ENCODE peak calls at places on chromosomes 7 and 10, in five cellular contexts. L, P, J, M and W are unnamed samples.

GRCh38 chr7:152459724-152460251 is 24.0 kb upstream of the KMT2C start:
- DNase-seq in L (no peak), P (no peak), J (no peak), M (no peak), W (no peak)

GRCh38 chr10:36688717-36689116 is 436.7 kb upstream of the ANKRD30A start:
- DNase-seq in L (no peak), M (no peak), P (no peak), J (no peak), W (no peak)

GRCh38 chr7:76051840-76052239 is 3.9 kb downstream of the MDH2 start:
- DNase-seq in M (no peak), J (no peak), P (no peak), L (no peak), W (no peak)

GRCh38 chr10:95588025-95588424 is 26.9 kb upstream of the SORBS1 start:
- DNase-seq in L (no peak), J (no peak), P (no peak), M (no peak), W (no peak)

GRCh38 chr7:143929224-143929920 is 5.7 kb upstream of the OR2F2 start:
- DNase-seq in P (no peak), M (no peak), L (no peak), J (no peak), W (no peak)

GRCh38 chr7:130667593-130668257 is 823 bp downstream of the COPG2 start:
- DNase-seq in P (peak; percentile 0), L (no peak), M (no peak), J (no peak), W (no peak)

GRCh38 chr10:71362141-71362540 is 34.6 kb upstream of the CDH23 start:
- DNase-seq in P (no peak), L (no peak), J (no peak), M (peak; percentile 54), W (no peak)

GRCh38 chr10:234708-235406 is 99.6 kb downstream of the ZMYND11 start:
- DNase-seq in P (no peak), L (no peak), J (no peak), M (no peak), W (no peak)

GRCh38 chr7:150450491-150450992 is at the start of gene GIMAP8:
- DNase-seq in L (no peak), P (peak; percentile 37), J (peak; percentile 53), M (peak; percentile 92), W (no peak)

GRCh38 chr7:38798552-38799267 is 110.3 kb downstream of the VPS41 start:
- DNase-seq in P (no peak), M (no peak), J (no peak), L (no peak), W (no peak)

GRCh38 chr10:105925045-105925785 is 1239.3 kb downstream of the SORCS1 start:
- DNase-seq in P (no peak), J (no peak), L (no peak), M (no peak), W (no peak)

GRCh38 chr10:75205908-75206307 is 4.7 kb upstream of the VDAC2 start:
- DNase-seq in P (no peak), J (no peak), M (no peak), L (no peak), W (no peak)

GRCh38 chr10:75197906-75198305 is 12.7 kb upstream of the VDAC2 start:
- DNase-seq in M (no peak), P (no peak), L (no peak), J (no peak), W (peak; percentile 32)

GRCh38 chr10:75203724-75204123 is 6.9 kb upstream of the VDAC2 start:
- DNase-seq in L (no peak), P (no peak), M (no peak), J (no peak), W (no peak)

GRCh38 chr10:75202321-75203096 is 8.1 kb upstream of the VDAC2 start:
- DNase-seq in M (no peak), L (peak; percentile 75), J (no peak), P (no peak), W (no peak)

DNA sequence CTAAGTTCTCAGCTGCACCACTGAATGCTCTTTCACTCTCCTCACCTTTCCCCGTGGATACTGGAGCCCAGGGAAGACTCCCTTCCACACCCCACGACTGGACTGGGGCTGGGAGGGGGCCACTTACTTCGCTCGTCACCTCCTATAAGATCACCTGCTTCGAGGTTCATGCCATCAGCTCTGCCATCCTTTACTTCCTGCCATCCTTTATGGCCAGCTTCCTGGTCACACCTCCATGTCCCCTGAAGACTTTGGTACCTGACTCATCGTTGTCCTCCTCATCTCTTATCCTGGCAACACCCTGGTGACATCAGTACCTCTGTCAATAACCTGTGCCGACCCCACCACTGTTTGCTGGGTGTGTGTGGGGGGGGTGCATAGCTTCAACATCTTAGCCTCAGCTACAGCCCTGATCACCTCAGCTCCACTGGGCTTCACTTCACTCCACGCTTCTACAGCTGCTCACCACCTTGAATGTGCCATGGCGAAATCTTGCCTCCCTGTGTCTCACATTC is 8.7 kb upstream of the VDAC2 start:
- DNase-seq in J (no peak), P (no peak), M (no peak), L (no peak), W (no peak)
- H3K27me3 ChIP-seq in J (no peaks in the 10 kb centered on the region), P (no peaks in the 10 kb centered on the region), M (no peaks in the 10 kb centered on the region), L (no peaks in the 10 kb centered on the region), W (no peaks in the 10 kb centered on the region)

GRCh38 chr7:45119550-45119949 is 8.1 kb upstream of the TBRG4 start:
- DNase-seq in P (no peak), J (no peak), L (no peak), M (no peak), W (no peak)
- H3K27me3 ChIP-seq in P (no peaks in the 10 kb centered on the region), J (no peaks in the 10 kb centered on the region), L (no peaks in the 10 kb centered on the region), M (no peaks in the 10 kb centered on the region), W (no peaks in the 10 kb centered on the region)

GRCh38 chr10:78514459-78514858 is 480.8 kb downstream of the RPS24 start:
- DNase-seq in M (no peak), P (no peak), L (no peak), J (no peak), W (no peak)
- H3K27me3 ChIP-seq in M (no peaks in the 10 kb centered on the region), P (no peaks in the 10 kb centered on the region), L (no peaks in the 10 kb centered on the region), J (peaks cover 5% of the 10 kb centered on the region), W (no peaks in the 10 kb centered on the region)

GRCh38 chr7:1320616-1321289 is 88.1 kb downstream of the UNCX start:
- DNase-seq in M (peak; percentile 51), J (no peak), L (no peak), P (no peak), W (no peak)

GRCh38 chr7:1323178-1324027 is 90.7 kb downstream of the UNCX start:
- DNase-seq in J (no peak), M (peak; percentile 41), L (no peak), P (no peak), W (no peak)

GRCh38 chr7:1322240-1323110 is 89.8 kb downstream of the UNCX start:
- DNase-seq in P (no peak), L (no peak), M (peak; percentile 55), J (no peak), W (no peak)

GRCh38 chr7:1324028-1324900 is 91.6 kb downstream of the UNCX start:
- DNase-seq in P (no peak), L (no peak), J (no peak), M (peak; percentile 70), W (no peak)

DNA sequence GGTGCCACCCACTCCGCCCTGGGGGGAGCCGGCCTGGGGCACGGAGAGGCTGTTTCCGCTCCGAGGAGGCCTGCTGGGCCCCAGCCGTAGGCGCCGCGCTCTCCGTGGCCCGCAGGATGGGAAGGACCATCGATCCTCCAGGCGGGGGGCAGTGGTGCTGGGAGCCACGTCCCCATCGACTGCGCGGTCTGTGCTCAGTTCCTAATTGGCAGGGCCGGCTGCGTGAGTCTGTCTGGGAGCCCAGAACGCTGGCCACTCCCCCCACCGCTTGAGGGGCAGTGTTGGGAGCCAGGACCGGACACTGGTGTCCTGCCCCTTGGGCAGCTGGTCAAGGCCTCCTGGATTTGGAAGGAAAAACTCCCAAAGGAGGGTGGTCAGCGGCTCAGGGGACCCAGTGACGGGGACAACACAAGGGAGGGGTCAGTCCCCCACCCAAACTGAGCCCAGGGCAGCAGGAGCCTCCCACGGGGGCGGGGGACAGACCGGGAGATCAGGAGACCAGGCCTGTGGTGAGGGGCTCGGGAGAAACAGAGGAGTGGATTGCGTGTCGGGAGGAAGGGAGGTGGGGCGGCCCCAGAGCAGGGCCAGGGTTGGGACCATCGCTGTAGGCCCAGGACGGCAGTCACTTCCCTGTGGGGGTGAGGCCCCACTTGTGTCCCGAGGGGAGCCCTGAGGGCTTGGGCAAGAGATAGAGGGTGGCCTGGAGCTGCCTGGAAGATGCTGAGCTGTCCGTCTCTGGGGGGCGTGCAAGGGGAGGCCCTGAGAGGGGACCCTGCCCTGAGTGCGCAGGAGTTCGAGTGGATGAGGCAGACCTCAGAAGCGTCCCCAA is 89.0 kb downstream of the UNCX start:
- DNase-seq in M (peak; percentile 54), J (no peak), P (no peak), L (no peak), W (no peak)
- H3K27me3 ChIP-seq in M (peaks cover 49% of the 10 kb centered on the region), J (no peaks in the 10 kb centered on the region), P (no peaks in the 10 kb centered on the region), L (no peaks in the 10 kb centered on the region), W (no peaks in the 10 kb centered on the region)

GRCh38 chr7:100967292-100967863 is 2.0 kb upstream of the MUC12 start:
- DNase-seq in J (no peak), L (no peak), M (no peak), P (no peak), W (no peak)
- H3K27me3 ChIP-seq in J (peaks cover 4% of the 10 kb centered on the region), L (peaks cover 16% of the 10 kb centered on the region), M (peaks cover 65% of the 10 kb centered on the region), P (peaks cover 35% of the 10 kb centered on the region), W (peaks cover 78% of the 10 kb centered on the region)

GRCh38 chr10:118595598-118596425 is at the start of gene PRLHR:
- DNase-seq in M (no peak), P (no peak), J (peak; percentile 13), L (peak; percentile 42), W (no peak)

GRCh38 chr10:118590334-118590733 is 5.1 kb downstream of the PRLHR start:
- DNase-seq in J (no peak), L (no peak), P (no peak), M (no peak), W (peak; percentile 48)

GRCh38 chr10:118594392-118595063 is 920 bp downstream of the PRLHR start:
- DNase-seq in P (peak; percentile 5), L (peak; percentile 56), M (no peak), J (peak; percentile 7), W (peak; percentile 33)

GRCh38 chr10:118595064-118595420 is 406 bp downstream of the PRLHR start:
- DNase-seq in M (no peak), J (no peak), L (no peak), P (no peak), W (no peak)

DNA sequence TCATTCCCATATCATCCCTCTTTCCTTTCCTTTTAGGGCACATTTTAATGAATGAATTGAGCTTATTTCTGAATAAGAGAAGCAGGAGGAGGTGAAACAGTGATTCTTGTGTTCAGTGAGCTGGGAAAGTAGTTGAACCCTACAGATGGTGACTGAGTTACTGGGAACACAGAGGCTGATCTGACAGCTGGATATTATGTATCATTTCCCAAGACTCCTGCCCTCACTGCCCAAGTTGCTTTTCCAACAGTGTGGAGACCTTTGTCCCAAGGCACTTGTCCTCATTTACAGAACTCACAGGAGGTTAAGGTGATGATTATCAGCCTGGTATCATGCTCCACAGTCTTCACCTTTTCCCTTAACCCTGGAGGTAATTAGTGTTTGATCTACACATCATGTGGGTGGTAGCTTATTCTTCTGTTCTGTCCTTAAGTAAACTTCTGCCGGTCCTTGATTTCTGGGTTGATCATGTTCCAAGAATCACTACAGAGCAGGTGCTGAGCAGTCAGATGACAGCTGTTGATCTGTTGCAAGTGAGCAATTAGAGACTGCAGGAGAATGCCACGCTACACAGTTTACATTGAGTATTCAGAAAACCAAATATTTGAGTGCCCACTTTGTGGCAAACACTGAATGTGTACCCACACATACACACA is 2.6 kb downstream of the PRLHR start:
- DNase-seq in M (no peak), J (no peak), P (no peak), L (no peak), W (no peak)
- H3K27me3 ChIP-seq in M (peaks cover 58% of the 10 kb centered on the region), J (peaks cover 5% of the 10 kb centered on the region), P (peaks cover 22% of the 10 kb centered on the region), L (peaks cover 11% of the 10 kb centered on the region), W (peaks cover 68% of the 10 kb centered on the region)

GRCh38 chr7:159027803-159028455 is 116.7 kb downstream of the VIPR2 start:
- DNase-seq in L (no peak), P (no peak), M (no peak), J (no peak), W (no peak)
- H3K27me3 ChIP-seq in L (no peaks in the 10 kb centered on the region), P (no peaks in the 10 kb centered on the region), M (peaks cover 40% of the 10 kb centered on the region), J (no peaks in the 10 kb centered on the region), W (no peaks in the 10 kb centered on the region)

GRCh38 chr10:104779701-104780100 is 138.6 kb downstream of the SORCS3 start:
- DNase-seq in J (no peak), M (no peak), L (no peak), P (no peak), W (no peak)
- H3K27me3 ChIP-seq in J (peaks cover 3% of the 10 kb centered on the region), M (no peaks in the 10 kb centered on the region), L (no peaks in the 10 kb centered on the region), P (no peaks in the 10 kb centered on the region), W (no peaks in the 10 kb centered on the region)